ENCODE peak calls at places on chromosomes 7 and 10, in ten cellular contexts. C is spleen, E is adrenal gland, P is IMR-90, S is body of pancreas, D is tibial nerve, Q is transverse colon, B is Peyer's patch, I is stomach, L is ovary. U is an unnamed sample.

GRCh38 chr7:51602321-51602720 is 285.7 kb upstream of the COBL start:
- DNase-seq in S (no peak), C (no peak), P (no peak), B (no peak), Q (no peak), L (no peak), D (no peak), I (no peak), E (no peak), U (no peak)

GRCh38 chr7:34277801-34278195 is 372.5 kb downstream of the BMPER start:
- DNase-seq in Q (no peak), B (no peak), L (no peak), D (no peak), P (no peak), I (no peak), C (no peak), E (no peak), S (no peak), U (no peak)

GRCh38 chr10:958856-959255 is 27.4 kb upstream of the LARP4B start:
- DNase-seq in I (no peak), B (no peak), C (no peak), P (no peak), Q (no peak), S (no peak), D (no peak), L (no peak), E (no peak), U (no peak)

GRCh38 chr7:143223784-143224183 is 1.9 kb downstream of the TAS2R40 start:
- DNase-seq in C (no peak), B (no peak), D (no peak), Q (no peak), E (no peak), P (no peak), I (no peak), S (no peak), L (no peak), U (no peak)

GRCh38 chr7:157211710-157212109 is 73.0 kb downstream of the UBE3C start:
- DNase-seq in P (peak; percentile 96), D (no peak), S (no peak), Q (no peak), B (no peak), E (peak; percentile 47), C (no peak), L (no peak), I (no peak), U (no peak)

GRCh38 chr7:133355325-133355708 is 102.4 kb downstream of the EXOC4 start:
- DNase-seq in P (peak; percentile 93), Q (no peak), I (no peak), B (no peak), E (no peak), S (no peak), C (no peak), D (no peak), L (no peak), U (no peak)

GRCh38 chr7:137996871-137997270 is 5.0 kb downstream of the CREB3L2 start:
- DNase-seq in P (no peak), C (no peak), S (no peak), L (no peak), D (no peak), Q (no peak), B (no peak), I (no peak), E (no peak), U (no peak)

GRCh38 chr7:36115448-36116321 is 37.4 kb upstream of the EEPD1 start:
- DNase-seq in P (peak; percentile 97), S (peak; percentile 44), L (peak; percentile 64), E (peak; percentile 81), C (no peak), Q (peak; percentile 78), D (no peak), I (peak; percentile 75), B (peak; percentile 88), U (peak; percentile 59)

GRCh38 chr7:8831386-8831785 is 398.0 kb downstream of the NXPH1 start:
- DNase-seq in L (no peak), E (no peak), D (no peak), S (no peak), B (no peak), I (no peak), C (no peak), Q (no peak), P (no peak), U (no peak)

GRCh38 chr10:68517188-68517587 is 10.1 kb downstream of the SLC25A16 start:
- DNase-seq in E (no peak), D (no peak), C (no peak), L (no peak), Q (no peak), S (no peak), B (no peak), I (no peak), P (peak; percentile 14), U (no peak)

GRCh38 chr10:63696205-63696604 is 175.0 kb downstream of the REEP3 start:
- DNase-seq in S (no peak), E (no peak), Q (no peak), P (no peak), I (no peak), B (no peak), C (no peak), L (no peak), D (no peak), U (no peak)
- H3K4me1 ChIP-seq in S (peaks cover 31% of the 10 kb centered on the region), E (peaks cover 41% of the 10 kb centered on the region), Q (peaks cover 19% of the 10 kb centered on the region), P (peaks cover 6% of the 10 kb centered on the region), I (peaks cover 22% of the 10 kb centered on the region), B (no peaks in the 10 kb centered on the region), C (peaks cover 26% of the 10 kb centered on the region), L (peaks cover 5% of the 10 kb centered on the region), D (peaks cover 54% of the 10 kb centered on the region), U (peaks cover 43% of the 10 kb centered on the region)

GRCh38 chr7:4631021-4631663 is 51.0 kb upstream of the FOXK1 start:
- DNase-seq in P (no peak), E (no peak), B (no peak), I (no peak), Q (no peak), D (no peak), L (no peak), S (no peak), C (peak; percentile 45), U (no peak)

GRCh38 chr7:4629287-4629905 is 52.7 kb upstream of the FOXK1 start:
- DNase-seq in B (no peak), C (no peak), I (no peak), D (no peak), E (no peak), L (no peak), Q (no peak), S (no peak), P (no peak), U (no peak)

GRCh38 chr7:4631664-4632171 is 50.4 kb upstream of the FOXK1 start:
- DNase-seq in C (peak; percentile 65), D (peak; percentile 82), P (peak; percentile 91), S (peak; percentile 48), I (peak; percentile 73), Q (peak; percentile 85), B (peak; percentile 78), E (peak; percentile 78), L (peak; percentile 84), U (peak; percentile 85)

GRCh38 chr7:4633012-4633411 is 49.1 kb upstream of the FOXK1 start:
- DNase-seq in I (no peak), P (peak; percentile 76), D (no peak), S (no peak), C (no peak), E (no peak), L (no peak), Q (no peak), B (no peak), U (no peak)

DNA sequence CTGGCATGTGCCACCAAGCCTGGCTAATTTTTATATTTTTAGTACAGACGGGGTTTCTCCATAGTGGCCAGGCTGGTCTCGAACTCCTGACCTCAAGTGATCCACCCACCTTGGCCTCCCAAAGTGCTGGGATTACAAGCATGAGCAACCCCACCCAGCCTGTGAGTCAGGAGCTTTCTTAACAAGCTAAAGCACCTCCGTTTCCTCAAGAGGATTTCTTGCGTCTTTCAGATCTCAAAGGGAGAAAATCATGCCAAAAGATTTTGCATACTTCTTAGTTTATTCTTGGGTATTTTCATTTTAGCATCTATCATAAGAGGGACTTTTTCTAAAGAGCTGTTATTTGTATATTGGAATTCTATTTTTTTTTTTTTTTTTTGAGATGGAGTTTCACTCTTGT is 47.9 kb upstream of the FOXK1 start:
- DNase-seq in B (no peak), C (no peak), S (no peak), D (no peak), E (no peak), L (no peak), P (no peak), I (no peak), Q (no peak), U (no peak)
- H3K27ac ChIP-seq in B (no peak overlapping the region), C (no peak overlapping the region), S (no peak overlapping the region), D (no peak overlapping the region), E (no peak overlapping the region), L (no peak overlapping the region), P (no peak overlapping the region), I (no peak overlapping the region), Q (no peak overlapping the region), U (no peak overlapping the region)

GRCh38 chr10:5933909-5934546 is 43.3 kb downstream of the IL15RA start:
- DNase-seq in D (no peak), Q (no peak), S (no peak), L (no peak), C (no peak), B (no peak), E (no peak), I (no peak), P (no peak), U (no peak)

GRCh38 chr10:5932345-5932744 is 42.3 kb downstream of the FBH1 start:
- DNase-seq in P (no peak), Q (no peak), L (no peak), E (peak; percentile 43), I (no peak), S (no peak), C (no peak), B (no peak), D (no peak), U (no peak)

GRCh38 chr10:5937016-5937415 is 40.3 kb downstream of the IL15RA start:
- DNase-seq in C (no peak), E (no peak), D (no peak), Q (no peak), P (no peak), B (no peak), L (no peak), I (no peak), S (no peak), U (no peak)

GRCh38 chr10:5938291-5938690 is 39.1 kb downstream of the IL15RA start:
- DNase-seq in B (no peak), D (no peak), P (no peak), I (no peak), E (no peak), S (no peak), Q (no peak), L (no peak), C (no peak), U (no peak)

DNA sequence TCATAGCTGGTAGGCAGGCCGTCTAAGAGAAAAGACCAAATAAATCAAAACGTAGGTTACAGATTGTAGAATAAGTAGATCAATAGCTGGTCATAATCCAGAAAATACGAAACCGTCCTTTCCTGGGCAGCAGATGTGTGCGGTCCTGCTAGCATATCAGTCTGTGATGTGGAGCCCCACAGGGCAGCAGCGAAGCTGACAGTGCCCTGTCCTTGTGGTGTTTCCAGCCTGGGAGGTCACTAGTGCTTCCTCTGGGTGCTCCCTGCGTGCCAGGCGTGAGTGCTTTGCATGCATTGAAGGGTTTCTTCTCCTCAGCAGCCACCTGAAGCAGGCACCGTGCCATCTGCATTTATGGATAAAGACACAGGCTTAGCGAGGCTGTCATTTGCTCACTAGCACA is 41.7 kb downstream of the IL15RA start:
- DNase-seq in L (no peak), E (no peak), C (no peak), P (no peak), D (no peak), B (no peak), S (no peak), I (no peak), Q (no peak), U (no peak)
- TF ChIP-seq POLR2A in L (no peak), E (no peak), C (no peak), P (no peak), D (no peak), B (no peak), S (no peak), I (no peak), Q (no peak), U (no peak)

GRCh38 chr10:110527731-110528171 is 30.0 kb downstream of the DUSP5 start:
- DNase-seq in L (no peak), E (no peak), S (no peak), C (no peak), P (no peak), B (no peak), I (no peak), Q (no peak), D (no peak), U (no peak)
- H3K4me1 ChIP-seq in L (peaks cover 3% of the 10 kb centered on the region), E (no peaks in the 10 kb centered on the region), S (peaks cover 13% of the 10 kb centered on the region), C (peaks cover 5% of the 10 kb centered on the region), P (peaks cover 17% of the 10 kb centered on the region), B (no peaks in the 10 kb centered on the region), I (no peaks in the 10 kb centered on the region), Q (no peaks in the 10 kb centered on the region), D (peaks cover 12% of the 10 kb centered on the region), U (no peaks in the 10 kb centered on the region)

U was measured in gastrocnemius medialis.